ENCODE peak calls at places on chromosomes 13 and 19, in five cellular contexts. One of them, this sample, is unnamed.

GRCh38 chr13:97005631-97006262 is 11.5 kb upstream of the OXGR1 start:
- DNase-seq in pancreas: no peak
- DNase-seq in kidney glomerular epithelial cell: peak
- DNase-seq in H54: peak
- DNase-seq in fibroblast of mammary gland: peak
- DNase-seq in this sample: peak

GRCh38 chr19:53868892-53869804 is 1.5 kb downstream of the MYADM start:
- DNase-seq in pancreas: peak
- DNase-seq in kidney glomerular epithelial cell: peak
- DNase-seq in H54: peak
- DNase-seq in fibroblast of mammary gland: peak
- DNase-seq in this sample: peak

GRCh38 chr13:57629391-57629804 is 2.1 kb upstream of the PCDH17 start:
- DNase-seq in pancreas: no peak
- DNase-seq in kidney glomerular epithelial cell: no peak
- DNase-seq in H54: no peak
- DNase-seq in fibroblast of mammary gland: no peak
- DNase-seq in this sample: no peak

GRCh38 chr13:62176051-62176450 is 760.4 kb upstream of the PCDH20 start:
- DNase-seq in pancreas: no peak
- DNase-seq in kidney glomerular epithelial cell: no peak
- DNase-seq in H54: no peak
- DNase-seq in fibroblast of mammary gland: no peak
- DNase-seq in this sample: no peak

GRCh38 chr13:95858286-95859075 is 181.5 kb downstream of the DNAJC3 start:
- DNase-seq in pancreas: no peak
- DNase-seq in kidney glomerular epithelial cell: peak
- DNase-seq in H54: no peak
- DNase-seq in fibroblast of mammary gland: peak
- DNase-seq in this sample: no peak

GRCh38 chr19:2309734-2310362 is 1.9 kb upstream of the LINGO3 start:
- DNase-seq in pancreas: peak
- DNase-seq in kidney glomerular epithelial cell: no peak
- DNase-seq in H54: no peak
- DNase-seq in fibroblast of mammary gland: peak
- DNase-seq in this sample: no peak

GRCh38 chr19:7301525-7301924 is 7.3 kb upstream of the INSR start:
- DNase-seq in pancreas: no peak
- DNase-seq in kidney glomerular epithelial cell: no peak
- DNase-seq in H54: no peak
- DNase-seq in fibroblast of mammary gland: no peak
- DNase-seq in this sample: no peak

GRCh38 chr13:36154567-36155231 is 23.5 kb upstream of the DCLK1 start:
- DNase-seq in pancreas: no peak
- DNase-seq in kidney glomerular epithelial cell: peak
- DNase-seq in H54: no peak
- DNase-seq in fibroblast of mammary gland: no peak
- DNase-seq in this sample: no peak

GRCh38 chr13:42355118-42355840 is 83.3 kb downstream of the AKAP11 start:
- DNase-seq in pancreas: no peak
- DNase-seq in kidney glomerular epithelial cell: no peak
- DNase-seq in H54: no peak
- DNase-seq in fibroblast of mammary gland: no peak
- DNase-seq in this sample: no peak

GRCh38 chr13:99658266-99658991 is 157.2 kb downstream of the TM9SF2 start:
- DNase-seq in pancreas: peak
- DNase-seq in kidney glomerular epithelial cell: peak
- DNase-seq in H54: peak
- DNase-seq in fibroblast of mammary gland: peak
- DNase-seq in this sample: no peak

GRCh38 chr13:21069561-21070004 is 8.2 kb upstream of the LATS2 start:
- DNase-seq in pancreas: peak
- DNase-seq in kidney glomerular epithelial cell: peak
- DNase-seq in H54: peak
- DNase-seq in fibroblast of mammary gland: peak
- DNase-seq in this sample: peak

GRCh38 chr19:18896421-18896841 is 473 bp upstream of the CERS1 start:
- DNase-seq in pancreas: no peak
- DNase-seq in kidney glomerular epithelial cell: no peak
- DNase-seq in H54: no peak
- DNase-seq in fibroblast of mammary gland: no peak
- DNase-seq in this sample: no peak

GRCh38 chr13:75633285-75633684 is 2.8 kb upstream of the LMO7 start:
- DNase-seq in pancreas: no peak
- DNase-seq in kidney glomerular epithelial cell: no peak
- DNase-seq in H54: peak
- DNase-seq in fibroblast of mammary gland: peak
- DNase-seq in this sample: no peak

GRCh38 chr13:112510987-112511715 is 76.8 kb downstream of the TUBGCP3 start:
- DNase-seq in pancreas: no peak
- DNase-seq in kidney glomerular epithelial cell: peak
- DNase-seq in H54: no peak
- DNase-seq in fibroblast of mammary gland: no peak
- DNase-seq in this sample: no peak

GRCh38 chr19:44646049-44646416 is 2.3 kb downstream of the PVR start:
- DNase-seq in pancreas: no peak
- DNase-seq in kidney glomerular epithelial cell: no peak
- DNase-seq in H54: no peak
- DNase-seq in fibroblast of mammary gland: no peak
- DNase-seq in this sample: no peak

GRCh38 chr19:23905771-23906170 is 8.9 kb upstream of the ZNF726 start:
- DNase-seq in pancreas: no peak
- DNase-seq in kidney glomerular epithelial cell: no peak
- DNase-seq in H54: no peak
- DNase-seq in fibroblast of mammary gland: no peak
- DNase-seq in this sample: no peak

This sample was measured in PC-9.